ENCODE peak calls at places on chromosome 12, in five cellular contexts. One of them, this sample, is unnamed.

GRCh38 chr12:69838086-69838440 is 13.0 kb downstream of the MYRFL start:
- DNase-seq in IMR-90: no peak
- DNase-seq in stomach: no peak
- DNase-seq in fibroblast of lung: no peak
- DNase-seq in CD4-positive, alpha-beta T cell: no peak
- DNase-seq in this sample: no peak

GRCh38 chr12:19140381-19141236 is 11.1 kb downstream of the PLEKHA5 start:
- DNase-seq in IMR-90: no peak
- DNase-seq in stomach: no peak
- DNase-seq in fibroblast of lung: no peak
- DNase-seq in CD4-positive, alpha-beta T cell: no peak
- DNase-seq in this sample: no peak

GRCh38 chr12:29041621-29042020 is 107.5 kb upstream of the FAR2 start:
- DNase-seq in IMR-90: peak
- DNase-seq in stomach: no peak
- DNase-seq in fibroblast of lung: peak
- DNase-seq in CD4-positive, alpha-beta T cell: no peak
- DNase-seq in this sample: peak

GRCh38 chr12:30047499-30048262 is 263.9 kb upstream of the TMTC1 start:
- DNase-seq in IMR-90: peak
- DNase-seq in stomach: no peak
- DNase-seq in fibroblast of lung: peak
- DNase-seq in CD4-positive, alpha-beta T cell: no peak
- DNase-seq in this sample: peak

GRCh38 chr12:67451206-67451605 is 182.0 kb downstream of the CAND1 start:
- DNase-seq in IMR-90: no peak
- DNase-seq in stomach: no peak
- DNase-seq in fibroblast of lung: no peak
- DNase-seq in CD4-positive, alpha-beta T cell: no peak
- DNase-seq in this sample: no peak

GRCh38 chr12:24948816-24949722 is at the start of gene BCAT1:
- DNase-seq in IMR-90: peak
- DNase-seq in stomach: peak
- DNase-seq in fibroblast of lung: peak
- DNase-seq in CD4-positive, alpha-beta T cell: no peak
- DNase-seq in this sample: no peak

GRCh38 chr12:27733052-27733656 is 22.5 kb downstream of the MRPS35 start:
- DNase-seq in IMR-90: peak
- DNase-seq in stomach: no peak
- DNase-seq in fibroblast of lung: peak
- DNase-seq in CD4-positive, alpha-beta T cell: peak
- DNase-seq in this sample: peak

GRCh38 chr12:106999444-106999843 is 12.5 kb upstream of the MTERF2 start:
- DNase-seq in IMR-90: no peak
- DNase-seq in stomach: no peak
- DNase-seq in fibroblast of lung: no peak
- DNase-seq in CD4-positive, alpha-beta T cell: no peak
- DNase-seq in this sample: peak

GRCh38 chr12:81206425-81206824 is 128.5 kb downstream of the ACSS3 start:
- DNase-seq in IMR-90: no peak
- DNase-seq in stomach: no peak
- DNase-seq in fibroblast of lung: no peak
- DNase-seq in CD4-positive, alpha-beta T cell: no peak
- DNase-seq in this sample: no peak

GRCh38 chr12:11939223-11939622 is 131.5 kb upstream of the BCL2L14 start:
- DNase-seq in IMR-90: no peak
- DNase-seq in stomach: no peak
- DNase-seq in fibroblast of lung: no peak
- DNase-seq in CD4-positive, alpha-beta T cell: no peak
- DNase-seq in this sample: no peak

GRCh38 chr12:100858658-100859057 is 64.1 kb downstream of the ANO4 start:
- DNase-seq in IMR-90: peak
- DNase-seq in stomach: no peak
- DNase-seq in fibroblast of lung: no peak
- DNase-seq in CD4-positive, alpha-beta T cell: no peak
- DNase-seq in this sample: no peak

GRCh38 chr12:22755629-22756028 is 130.7 kb downstream of the ETNK1 start:
- DNase-seq in IMR-90: no peak
- DNase-seq in stomach: no peak
- DNase-seq in fibroblast of lung: no peak
- DNase-seq in CD4-positive, alpha-beta T cell: no peak
- DNase-seq in this sample: no peak

GRCh38 chr12:55970775-55971174 is 3.1 kb upstream of the RAB5B start:
- DNase-seq in IMR-90: peak
- DNase-seq in stomach: no peak
- DNase-seq in fibroblast of lung: peak
- DNase-seq in CD4-positive, alpha-beta T cell: no peak
- DNase-seq in this sample: no peak

GRCh38 chr12:89992668-89993401 is 284.2 kb upstream of the ATP2B1 start:
- DNase-seq in IMR-90: no peak
- DNase-seq in stomach: no peak
- DNase-seq in fibroblast of lung: no peak
- DNase-seq in CD4-positive, alpha-beta T cell: no peak
- DNase-seq in this sample: no peak

GRCh38 chr12:83784298-83784890 is 1097.7 kb downstream of the TMTC2 start:
- DNase-seq in IMR-90: no peak
- DNase-seq in stomach: no peak
- DNase-seq in fibroblast of lung: peak
- DNase-seq in CD4-positive, alpha-beta T cell: no peak
- DNase-seq in this sample: no peak

GRCh38 chr12:57031228-57031670 is 14.9 kb upstream of the TAC3 start:
- DNase-seq in IMR-90: no peak
- DNase-seq in stomach: no peak
- DNase-seq in fibroblast of lung: no peak
- DNase-seq in CD4-positive, alpha-beta T cell: no peak
- DNase-seq in this sample: peak
- TF ChIP-seq CTCF in IMR-90: no peak
- TF ChIP-seq CTCF in stomach: no peak
- TF ChIP-seq CTCF in fibroblast of lung: no peak
- TF ChIP-seq CTCF in CD4-positive, alpha-beta T cell: no peak
- TF ChIP-seq CTCF in this sample: no peak

DNA sequence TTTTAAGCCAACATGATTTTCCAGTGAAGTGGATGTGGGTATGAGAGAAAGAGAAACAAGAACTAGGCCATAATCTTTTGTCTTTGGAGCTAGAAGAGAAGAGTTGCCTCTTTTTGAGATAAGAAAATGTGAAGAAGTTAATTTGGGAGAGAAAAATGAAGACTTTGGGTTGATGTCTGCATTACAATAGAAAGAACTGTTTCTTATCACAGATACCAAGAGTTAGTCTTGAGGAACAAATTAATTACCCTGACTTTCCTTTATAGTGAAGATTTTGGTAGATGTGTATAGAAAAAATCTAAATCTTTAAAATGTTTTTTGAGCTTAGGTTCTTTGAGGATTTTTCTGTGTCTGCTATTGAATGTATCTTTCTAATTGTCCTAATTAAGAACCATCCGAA is 4.2 kb downstream of the A2M start:
- DNase-seq in IMR-90: no peak
- DNase-seq in stomach: no peak
- DNase-seq in fibroblast of lung: no peak
- DNase-seq in CD4-positive, alpha-beta T cell: no peak
- DNase-seq in this sample: no peak
- H3K27ac ChIP-seq in IMR-90: no peak
- H3K27ac ChIP-seq in stomach: no peak
- H3K27ac ChIP-seq in fibroblast of lung: no peak
- H3K27ac ChIP-seq in CD4-positive, alpha-beta T cell: no peak
- H3K27ac ChIP-seq in this sample: no peak

GRCh38 chr12:53492830-53493609 is 6.2 kb downstream of the MAP3K12 start:
- DNase-seq in IMR-90: peak
- DNase-seq in stomach: peak
- DNase-seq in fibroblast of lung: peak
- DNase-seq in CD4-positive, alpha-beta T cell: peak
- DNase-seq in this sample: peak
- TF ChIP-seq CTCF in IMR-90: no peak
- TF ChIP-seq CTCF in stomach: no peak
- TF ChIP-seq CTCF in fibroblast of lung: no peak
- TF ChIP-seq CTCF in CD4-positive, alpha-beta T cell: no peak
- TF ChIP-seq CTCF in this sample: no peak

GRCh38 chr12:126651133-126651532 is 1585.9 kb downstream of the AACS start:
- DNase-seq in IMR-90: no peak
- DNase-seq in stomach: no peak
- DNase-seq in fibroblast of lung: no peak
- DNase-seq in CD4-positive, alpha-beta T cell: no peak
- DNase-seq in this sample: no peak
- H3K27ac ChIP-seq in IMR-90: no peak
- H3K27ac ChIP-seq in stomach: no peak
- H3K27ac ChIP-seq in fibroblast of lung: no peak
- H3K27ac ChIP-seq in CD4-positive, alpha-beta T cell: no peak
- H3K27ac ChIP-seq in this sample: no peak

DNA sequence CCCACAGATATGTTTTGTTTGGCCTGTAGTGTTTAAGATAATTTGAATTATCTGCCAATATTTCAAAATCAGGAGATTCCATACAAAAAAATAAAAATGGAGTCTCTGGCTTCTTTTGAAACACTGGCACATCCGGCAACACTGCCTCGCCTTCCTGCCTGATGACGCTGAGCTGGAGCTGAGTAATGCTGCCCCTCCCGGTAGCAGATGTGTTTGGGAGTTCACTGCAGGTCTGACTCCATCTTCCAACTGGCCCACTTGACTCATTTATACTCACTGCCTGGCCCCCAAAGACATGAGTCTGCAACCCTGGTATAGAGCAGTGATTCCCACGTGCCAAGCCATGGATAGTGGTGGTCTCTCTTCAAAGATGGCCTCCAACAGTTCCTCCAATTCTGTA is 7.4 kb downstream of the CIT start:
- DNase-seq in IMR-90: peak
- DNase-seq in stomach: no peak
- DNase-seq in fibroblast of lung: peak
- DNase-seq in CD4-positive, alpha-beta T cell: no peak
- DNase-seq in this sample: peak
- TF ChIP-seq CTCF in IMR-90: peak
- TF ChIP-seq CTCF in stomach: no peak
- TF ChIP-seq CTCF in fibroblast of lung: no peak
- TF ChIP-seq CTCF in CD4-positive, alpha-beta T cell: no peak
- TF ChIP-seq CTCF in this sample: no peak

GRCh38 chr12:75551477-75551876 is 40.1 kb upstream of the KRR1 start:
- DNase-seq in IMR-90: no peak
- DNase-seq in stomach: no peak
- DNase-seq in fibroblast of lung: no peak
- DNase-seq in CD4-positive, alpha-beta T cell: no peak
- DNase-seq in this sample: no peak
- H3K27ac ChIP-seq in IMR-90: peak
- H3K27ac ChIP-seq in stomach: no peak
- H3K27ac ChIP-seq in fibroblast of lung: no peak
- H3K27ac ChIP-seq in CD4-positive, alpha-beta T cell: no peak
- H3K27ac ChIP-seq in this sample: no peak

GRCh38 chr12:65280306-65280705 is 1.8 kb downstream of the MSRB3 start:
- DNase-seq in IMR-90: peak
- DNase-seq in stomach: no peak
- DNase-seq in fibroblast of lung: peak
- DNase-seq in CD4-positive, alpha-beta T cell: no peak
- DNase-seq in this sample: no peak

GRCh38 chr12:65277994-65278575 is 398 bp upstream of the MSRB3 start:
- DNase-seq in IMR-90: no peak
- DNase-seq in stomach: no peak
- DNase-seq in fibroblast of lung: no peak
- DNase-seq in CD4-positive, alpha-beta T cell: no peak
- DNase-seq in this sample: no peak

GRCh38 chr12:65279387-65280112 is 1.1 kb downstream of the MSRB3 start:
- DNase-seq in IMR-90: peak
- DNase-seq in stomach: no peak
- DNase-seq in fibroblast of lung: peak
- DNase-seq in CD4-positive, alpha-beta T cell: no peak
- DNase-seq in this sample: no peak

GRCh38 chr12:65276923-65277322 is 1.6 kb upstream of the MSRB3 start:
- DNase-seq in IMR-90: no peak
- DNase-seq in stomach: no peak
- DNase-seq in fibroblast of lung: no peak
- DNase-seq in CD4-positive, alpha-beta T cell: no peak
- DNase-seq in this sample: no peak

GRCh38 chr12:65278576-65279386 is at the start of gene MSRB3:
- DNase-seq in IMR-90: peak
- DNase-seq in stomach: peak
- DNase-seq in fibroblast of lung: peak
- DNase-seq in CD4-positive, alpha-beta T cell: peak
- DNase-seq in this sample: peak
- TF ChIP-seq CTCF in IMR-90: no peak
- TF ChIP-seq CTCF in stomach: no peak
- TF ChIP-seq CTCF in fibroblast of lung: no peak
- TF ChIP-seq CTCF in CD4-positive, alpha-beta T cell: no peak
- TF ChIP-seq CTCF in this sample: peak

DNA sequence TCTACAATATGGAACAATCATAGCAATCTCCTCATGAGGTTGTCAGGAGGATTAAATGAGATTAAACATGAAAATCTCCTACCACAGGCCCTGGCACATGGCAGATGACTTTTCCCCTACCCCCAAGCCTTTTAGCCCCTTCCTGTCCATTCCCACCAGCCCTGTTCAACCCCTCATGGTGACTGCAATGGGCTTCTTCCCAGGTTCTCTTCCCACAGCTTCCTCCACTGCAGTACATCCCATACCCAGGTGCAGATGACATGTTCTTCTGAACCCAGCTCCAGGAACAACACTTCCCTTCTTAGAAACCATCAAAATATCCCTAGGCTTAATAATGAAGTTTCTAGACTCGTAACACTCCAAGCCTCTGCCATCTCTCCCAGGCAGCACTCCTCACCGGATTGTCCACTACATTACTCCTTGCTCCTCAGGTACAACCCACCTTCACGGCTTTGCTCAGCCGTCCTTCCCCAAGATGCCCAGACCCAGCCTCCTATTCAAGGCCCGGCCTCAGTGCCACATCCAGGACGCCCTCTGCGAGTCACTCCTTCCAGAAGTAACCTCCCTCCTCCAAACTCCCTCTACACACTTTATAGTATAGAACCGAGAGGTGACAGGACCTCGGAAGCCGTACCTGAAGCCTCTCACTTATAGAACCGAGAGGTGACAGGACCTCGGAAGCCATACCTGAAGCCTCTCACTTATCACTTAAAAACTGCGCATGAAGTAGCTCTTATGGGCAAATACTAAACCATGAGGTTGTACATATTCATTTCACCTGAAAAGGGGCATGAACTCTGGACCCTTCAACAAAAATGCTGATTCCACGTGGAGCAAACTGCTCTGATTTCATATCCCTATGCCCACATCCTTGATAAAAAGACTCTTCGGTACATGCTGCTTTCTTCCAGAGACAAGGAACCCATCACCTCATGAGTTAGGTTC is 1.5 kb downstream of the CRACR2A start:
- DNase-seq in IMR-90: no peak
- DNase-seq in stomach: no peak
- DNase-seq in fibroblast of lung: no peak
- DNase-seq in CD4-positive, alpha-beta T cell: no peak
- DNase-seq in this sample: no peak
- H3K27ac ChIP-seq in IMR-90: no peak
- H3K27ac ChIP-seq in stomach: no peak
- H3K27ac ChIP-seq in fibroblast of lung: peak
- H3K27ac ChIP-seq in CD4-positive, alpha-beta T cell: peak
- H3K27ac ChIP-seq in this sample: no peak

GRCh38 chr12:108446766-108447165 is 68.3 kb upstream of the FICD start:
- DNase-seq in IMR-90: no peak
- DNase-seq in stomach: no peak
- DNase-seq in fibroblast of lung: no peak
- DNase-seq in CD4-positive, alpha-beta T cell: no peak
- DNase-seq in this sample: peak
- TF ChIP-seq CTCF in IMR-90: no peak
- TF ChIP-seq CTCF in stomach: no peak
- TF ChIP-seq CTCF in fibroblast of lung: no peak
- TF ChIP-seq CTCF in CD4-positive, alpha-beta T cell: no peak
- TF ChIP-seq CTCF in this sample: no peak

GRCh38 chr12:3962661-3963483 is 89.7 kb upstream of the PARP11 start:
- DNase-seq in IMR-90: no peak
- DNase-seq in stomach: no peak
- DNase-seq in fibroblast of lung: no peak
- DNase-seq in CD4-positive, alpha-beta T cell: peak
- DNase-seq in this sample: no peak
- H3K27ac ChIP-seq in IMR-90: no peak
- H3K27ac ChIP-seq in stomach: no peak
- H3K27ac ChIP-seq in fibroblast of lung: no peak
- H3K27ac ChIP-seq in CD4-positive, alpha-beta T cell: peak
- H3K27ac ChIP-seq in this sample: no peak

This sample was measured in RWPE1.